ENCODE peak calls at places on chromosomes 2 and 18, in five cellular contexts. V is right cardiac atrium, W is PC-3, L is A549, M is ovary. Y is an unnamed sample.

GRCh38 chr2:220279840-220280239 is 652.4 kb downstream of the SLC4A3 start:
- DNase-seq in V (no peak), W (peak), L (no peak), M (no peak), Y (no peak)

GRCh38 chr2:113278812-113279139 is at the start of gene PAX8:
- DNase-seq in V (no peak), W (no peak), L (no peak), M (no peak), Y (no peak)

GRCh38 chr2:54789878-54790277 is 66.4 kb downstream of the EML6 start:
- DNase-seq in V (no peak), W (peak), L (no peak), M (no peak), Y (no peak)

GRCh38 chr18:28204154-28204553 is 27.2 kb upstream of the CDH2 start:
- DNase-seq in V (no peak), W (peak), L (no peak), M (no peak), Y (no peak)

GRCh38 chr18:2510416-2510815 is 60.9 kb downstream of the METTL4 start:
- DNase-seq in V (no peak), W (no peak), L (no peak), M (no peak), Y (no peak)

GRCh38 chr2:172842749-172843349 is 107.2 kb downstream of the RAPGEF4 start:
- DNase-seq in V (no peak), W (no peak), L (no peak), M (no peak), Y (no peak)

GRCh38 chr2:86072271-86072858 is 33.3 kb downstream of the POLR1A start:
- DNase-seq in V (peak), W (no peak), L (no peak), M (no peak), Y (peak)

GRCh38 chr18:54906636-54907180 is 52.6 kb downstream of the CCDC68 start:
- DNase-seq in V (no peak), W (no peak), L (no peak), M (no peak), Y (no peak)

GRCh38 chr2:10194021-10194820 is 71.7 kb downstream of the RRM2 start:
- DNase-seq in V (no peak), W (no peak), L (no peak), M (no peak), Y (no peak)

GRCh38 chr2:72274284-72274869 is 126.7 kb upstream of the CYP26B1 start:
- DNase-seq in V (no peak), W (no peak), L (no peak), M (no peak), Y (no peak)

GRCh38 chr18:35672897-35673296 is 91.4 kb downstream of the GALNT1 start:
- DNase-seq in V (no peak), W (peak), L (no peak), M (no peak), Y (no peak)

GRCh38 chr2:128608911-128609880 is 290.5 kb upstream of the HS6ST1 start:
- DNase-seq in V (no peak), W (no peak), L (no peak), M (no peak), Y (no peak)

GRCh38 chr18:36628435-36629094 is 200.2 kb downstream of the TPGS2 start:
- DNase-seq in V (no peak), W (no peak), L (no peak), M (no peak), Y (no peak)

GRCh38 chr2:70947556-70948184 is 12.0 kb downstream of the ATP6V1B1 start:
- DNase-seq in V (no peak), W (peak), L (no peak), M (no peak), Y (peak)

DNA sequence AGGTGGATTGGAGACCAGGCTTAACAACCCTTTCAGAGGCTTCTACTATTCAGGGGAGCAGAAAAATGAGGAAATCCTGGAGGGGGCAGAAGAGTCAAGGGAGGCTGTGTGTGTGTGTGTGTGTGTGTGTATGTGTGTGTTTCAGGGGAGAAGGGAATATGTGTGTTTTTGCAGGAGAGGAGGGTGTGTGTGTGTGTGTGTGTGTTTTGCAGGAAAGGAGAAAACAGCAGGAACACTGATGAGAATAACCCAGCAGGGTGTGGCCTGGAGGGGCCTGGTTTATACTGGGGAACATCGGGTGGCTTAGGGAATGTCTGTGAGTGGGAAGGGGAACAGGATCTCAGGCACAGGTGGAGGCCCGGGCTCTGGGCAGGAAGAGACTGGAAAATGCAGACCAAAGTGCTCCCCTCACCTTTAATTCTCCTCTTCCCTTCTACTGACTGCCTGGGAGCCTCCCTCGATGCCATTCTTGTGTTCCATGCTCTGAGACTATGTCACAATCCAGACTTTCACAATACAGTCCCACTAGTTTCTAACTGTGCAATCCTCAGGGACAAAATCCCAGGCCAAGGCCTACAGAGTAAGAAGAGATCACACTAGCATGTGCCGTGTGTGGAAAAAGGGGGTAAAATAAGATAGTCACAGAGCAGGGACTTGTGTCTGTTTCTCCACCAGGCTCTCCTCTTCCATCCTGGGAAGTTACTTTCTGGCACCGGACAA is 10.0 kb downstream of the CYB5A start:
- DNase-seq in V (peak), W (no peak), L (no peak), M (no peak), Y (no peak)
- H3K4me3 ChIP-seq in V (no peak), W (no peak), L (no peak), M (no peak), Y (no peak)

DNA sequence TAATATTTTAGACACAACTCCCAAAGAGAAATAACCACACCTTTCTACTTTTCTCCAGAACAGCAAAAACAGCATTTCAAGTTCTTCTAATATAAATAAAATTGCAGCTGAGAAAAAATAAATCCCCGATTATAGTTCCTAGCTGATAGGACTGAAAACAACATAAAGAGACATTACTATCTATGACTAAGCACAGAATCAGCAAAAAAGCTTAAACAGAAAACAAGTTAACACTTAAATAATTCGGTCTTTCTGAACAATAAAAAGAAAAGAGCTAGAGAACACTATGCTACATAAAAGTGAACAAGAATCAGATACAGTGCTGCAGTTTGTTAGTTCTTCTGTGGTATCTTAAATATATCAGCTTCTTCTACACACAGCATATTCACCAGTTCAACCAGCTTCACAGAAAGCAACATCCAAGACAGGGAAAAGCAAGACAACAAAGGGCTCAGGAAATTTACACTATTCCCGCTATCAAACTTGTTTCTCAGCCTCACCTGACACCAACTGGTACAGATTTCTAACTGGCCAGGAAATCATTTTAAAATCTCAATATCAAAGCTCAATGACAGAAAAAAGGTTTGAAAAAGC is 28.6 kb downstream of the FEZ2 start:
- DNase-seq in V (no peak), W (peak), L (no peak), M (no peak), Y (no peak)
- H3K4me3 ChIP-seq in V (no peak), W (peak), L (peak), M (no peak), Y (no peak)

DNA sequence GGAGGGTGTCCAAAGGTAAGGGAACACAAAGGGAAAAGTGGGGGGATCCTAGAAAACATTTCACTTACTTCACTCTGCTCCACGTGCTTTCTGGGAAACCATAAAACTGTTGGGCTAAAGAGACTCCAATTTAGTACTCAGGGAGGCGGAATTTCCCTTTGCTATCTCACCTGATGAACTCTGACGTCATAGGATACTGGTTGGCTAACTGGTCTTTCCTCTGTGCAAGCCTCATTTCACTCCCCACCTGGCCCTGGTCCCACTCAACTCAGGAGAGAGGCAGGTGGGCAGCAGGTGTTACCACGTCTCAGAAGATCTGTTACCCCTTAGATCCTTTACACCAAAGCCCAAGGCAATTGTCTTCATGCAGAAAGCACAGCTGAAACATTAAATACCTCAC is 51.8 kb upstream of the PMAIP1 start:
- DNase-seq in V (no peak), W (no peak), L (no peak), M (no peak), Y (no peak)
- H3K4me3 ChIP-seq in V (no peak), W (no peak), L (no peak), M (no peak), Y (no peak)

GRCh38 chr2:174873457-174873856 is 109.2 kb upstream of the CHRNA1 start:
- DNase-seq in V (no peak), W (no peak), L (no peak), M (no peak), Y (no peak)

GRCh38 chr2:174877796-174878195 is 113.5 kb upstream of the CHRNA1 start:
- DNase-seq in V (no peak), W (no peak), L (no peak), M (no peak), Y (no peak)

GRCh38 chr2:174874081-174874480 is 109.8 kb upstream of the CHRNA1 start:
- DNase-seq in V (no peak), W (no peak), L (no peak), M (no peak), Y (no peak)

GRCh38 chr2:174881678-174882077 is 117.4 kb upstream of the CHRNA1 start:
- DNase-seq in V (no peak), W (no peak), L (no peak), M (no peak), Y (no peak)

GRCh38 chr2:174878537-174879147 is 114.4 kb upstream of the CHRNA1 start:
- DNase-seq in V (no peak), W (peak), L (no peak), M (peak), Y (peak)
- H3K4me3 ChIP-seq in V (peak), W (peak), L (no peak), M (peak), Y (no peak)

GRCh38 chr2:222320441-222321395 is 21.9 kb upstream of the PAX3 start:
- DNase-seq in V (no peak), W (no peak), L (no peak), M (no peak), Y (peak)
- H3K4me3 ChIP-seq in V (peak), W (no peak), L (peak), M (peak), Y (peak)

DNA sequence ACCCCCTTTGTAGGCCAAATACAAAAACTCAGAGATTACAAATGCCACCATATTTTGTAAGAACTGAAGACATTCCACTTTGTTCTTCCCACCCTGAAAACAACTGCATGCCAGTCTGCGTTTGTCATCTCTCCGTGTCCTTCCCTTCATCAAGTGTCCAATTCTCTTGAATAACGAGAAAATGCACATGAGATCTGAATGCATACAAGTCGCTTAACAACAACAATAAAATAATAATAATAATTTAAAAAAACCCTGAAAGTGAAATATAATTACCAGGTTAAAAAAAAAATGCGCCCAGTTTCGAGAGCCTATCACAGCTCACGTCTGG is 2.0 kb upstream of the SETBP1 start:
- DNase-seq in V (no peak), W (no peak), L (no peak), M (no peak), Y (no peak)
- H3K4me3 ChIP-seq in V (no peak), W (peak), L (peak), M (peak), Y (peak)

GRCh38 chr18:38961880-38962279 is 1396.3 kb upstream of the CELF4 start:
- DNase-seq in V (no peak), W (no peak), L (no peak), M (no peak), Y (no peak)

GRCh38 chr18:38951633-38952032 is 1386.0 kb upstream of the CELF4 start:
- DNase-seq in V (no peak), W (peak), L (no peak), M (no peak), Y (no peak)

GRCh38 chr18:38956068-38956467 is 1390.5 kb upstream of the CELF4 start:
- DNase-seq in V (no peak), W (no peak), L (no peak), M (no peak), Y (no peak)
- H3K4me3 ChIP-seq in V (no peak), W (no peak), L (no peak), M (no peak), Y (no peak)

GRCh38 chr2:67846341-67847070 is 216.3 kb downstream of the C1D start:
- DNase-seq in V (peak), W (peak), L (peak), M (peak), Y (peak)
- H3K4me3 ChIP-seq in V (peak), W (peak), L (peak), M (no peak), Y (no peak)

DNA sequence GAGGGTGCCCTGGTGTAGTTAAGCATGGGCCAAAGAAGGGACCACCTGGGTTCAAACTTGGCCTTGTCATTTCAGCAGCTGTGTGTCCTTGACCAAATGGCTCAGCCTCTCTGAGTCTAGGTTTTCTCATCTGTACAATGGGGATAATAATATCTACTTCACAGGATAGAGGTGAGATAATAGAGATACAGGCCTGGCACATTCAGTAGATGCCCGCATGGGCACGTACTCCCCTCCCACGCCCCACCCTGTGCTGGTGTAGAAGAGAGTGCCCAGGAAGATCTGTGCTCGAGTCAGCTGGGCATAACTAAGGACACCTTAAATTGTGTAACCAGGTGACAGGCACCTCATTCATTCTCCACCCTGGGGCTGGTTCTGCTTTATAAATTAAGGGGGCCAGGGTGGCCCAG is 8.4 kb upstream of the TMEM185B start:
- DNase-seq in V (no peak), W (no peak), L (no peak), M (no peak), Y (no peak)
- H3K4me3 ChIP-seq in V (peak), W (peak), L (no peak), M (no peak), Y (no peak)